ENCODE peak calls at places on chromosome 2, in six cellular contexts. A is H9, L is astrocyte, H is IMR-90, M is PC-3, Z is HCT116. J is an unnamed sample. For H3K4me1, the result is how much of the 10 kb centered on the place peaks cover.

GRCh38 chr2:210861038-210861665 is 304.8 kb downstream of the CPS1 start:
- DNase-seq in H (no peak), A (no peak), M (no peak), Z (no peak), L (no peak), J (no peak)

GRCh38 chr2:54573532-54573915 is 117.4 kb downstream of the SPTBN1 start:
- DNase-seq in H (no peak), M (no peak), A (no peak), Z (no peak), L (no peak), J (no peak)

GRCh38 chr2:155382781-155383180 is 684.3 kb downstream of the KCNJ3 start:
- DNase-seq in L (no peak), M (no peak), H (no peak), A (no peak), Z (no peak), J (no peak)

GRCh38 chr2:58448845-58449244 is 207.7 kb upstream of the FANCL start:
- DNase-seq in Z (no peak), A (no peak), M (no peak), L (no peak), H (no peak), J (no peak)

GRCh38 chr2:241011296-241011600 is 12.8 kb downstream of the SNED1 start:
- DNase-seq in L (no peak), Z (no peak), H (no peak), A (peak), M (no peak), J (peak)

GRCh38 chr2:29009711-29010677 is 28.9 kb downstream of the TOGARAM2 start:
- DNase-seq in L (no peak), H (no peak), M (no peak), A (no peak), Z (no peak), J (peak)

GRCh38 chr2:196925768-196926561 is 542 bp downstream of the PGAP1 start:
- DNase-seq in A (peak), Z (no peak), H (peak), L (peak), M (peak), J (peak)

GRCh38 chr2:101399001-101399794 is 11.9 kb upstream of the CREG2 start:
- DNase-seq in M (no peak), H (no peak), Z (no peak), A (no peak), L (no peak), J (no peak)

GRCh38 chr2:230502593-230502992 is 86.6 kb downstream of the SP100 start:
- DNase-seq in H (no peak), L (no peak), M (no peak), A (no peak), Z (no peak), J (no peak)

GRCh38 chr2:14420851-14421250 is 211.7 kb upstream of the LRATD1 start:
- DNase-seq in A (no peak), M (peak), L (peak), Z (no peak), H (peak), J (no peak)

GRCh38 chr2:68594041-68594440 is 49.3 kb upstream of the PROKR1 start:
- DNase-seq in M (no peak), H (no peak), Z (no peak), L (no peak), A (no peak), J (no peak)

GRCh38 chr2:16329421-16329820 is 336.2 kb downstream of the CYRIA start:
- DNase-seq in H (no peak), A (no peak), L (no peak), Z (no peak), M (no peak), J (no peak)

GRCh38 chr2:38246105-38246504 is 131.0 kb downstream of the ATL2 start:
- DNase-seq in L (no peak), A (no peak), H (no peak), M (no peak), Z (no peak), J (no peak)

GRCh38 chr2:206696910-206697309 is 21.3 kb downstream of the DYTN start:
- DNase-seq in L (no peak), H (no peak), Z (no peak), M (no peak), A (no peak), J (no peak)

GRCh38 chr2:206701952-206702630 is 16.1 kb downstream of the DYTN start:
- DNase-seq in Z (no peak), H (no peak), M (no peak), A (no peak), L (no peak), J (no peak)

GRCh38 chr2:206698811-206699210 is 19.4 kb downstream of the DYTN start:
- DNase-seq in H (no peak), A (no peak), Z (no peak), M (no peak), L (no peak), J (no peak)

GRCh38 chr2:206700141-206700540 is 18.1 kb downstream of the DYTN start:
- DNase-seq in H (no peak), A (no peak), Z (no peak), M (no peak), L (peak), J (no peak)
- H3K4me1 ChIP-seq in H (under half), A (under half), Z (under half), M (under half), L (under half), J (under half)

DNA sequence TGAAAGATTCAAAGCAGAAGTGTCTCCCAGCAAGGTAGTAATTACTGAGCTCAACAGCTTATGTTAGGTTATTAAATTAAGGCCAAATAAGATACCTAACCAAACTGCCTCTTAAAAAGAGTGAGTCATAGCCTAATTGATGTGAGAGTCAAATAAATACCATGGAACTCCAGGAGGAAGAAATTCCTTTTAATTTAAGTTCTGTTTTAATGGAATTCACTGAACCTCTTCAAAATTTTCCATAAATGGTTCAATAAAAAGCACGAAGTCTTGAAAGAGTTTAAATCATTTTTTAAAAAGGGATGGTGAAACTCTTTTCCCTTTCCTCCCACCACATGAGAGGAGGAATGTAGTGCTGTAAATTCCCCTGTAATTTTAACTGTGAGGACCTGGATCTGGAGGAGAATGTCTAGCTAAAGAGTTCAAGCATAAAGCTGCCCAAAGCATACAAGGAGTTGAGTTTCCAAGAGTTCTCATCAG is 180.8 kb upstream of the MMADHC start:
- DNase-seq in Z (no peak), A (no peak), H (peak), M (peak), L (peak), J (no peak)
- H3K9ac ChIP-seq in Z (no peak), A (no peak), H (no peak), M (no peak), L (peak), J (no peak)

DNA sequence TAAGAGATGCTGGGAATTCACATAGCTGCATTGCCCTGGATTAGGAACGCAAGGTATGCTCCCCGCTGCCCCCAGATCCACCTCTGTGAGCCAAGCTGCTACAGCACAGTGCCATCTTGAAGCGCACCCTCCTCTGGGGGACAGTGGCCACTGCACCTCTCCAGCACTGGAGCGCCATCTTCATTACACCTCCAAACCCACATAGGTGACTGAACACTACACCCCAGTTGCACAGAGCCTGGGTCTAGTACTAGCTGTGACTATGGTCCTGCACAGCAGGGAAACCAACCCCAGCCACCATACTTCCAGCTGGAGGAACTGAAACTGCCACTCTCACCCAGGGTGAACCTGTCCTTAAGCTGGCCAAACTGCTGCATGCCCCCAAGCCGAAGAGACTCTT is 84.6 kb downstream of the TMEM237 start:
- DNase-seq in H (no peak), Z (no peak), M (no peak), L (no peak), A (peak), J (no peak)
- TF ChIP-seq CTCF in H (no peak), Z (no peak), M (no peak), L (no peak), A (peak), J (no peak)

GRCh38 chr2:150522269-150522668 is 34.8 kb upstream of the RND3 start:
- DNase-seq in M (no peak), Z (no peak), A (no peak), H (no peak), L (peak), J (no peak)

GRCh38 chr2:150513647-150514046 is 26.2 kb upstream of the RND3 start:
- DNase-seq in L (peak), A (no peak), Z (no peak), H (peak), M (peak), J (no peak)

GRCh38 chr2:150520088-150520487 is 32.6 kb upstream of the RND3 start:
- DNase-seq in H (no peak), A (no peak), Z (no peak), M (no peak), L (no peak), J (no peak)

GRCh38 chr2:150520887-150521664 is 33.6 kb upstream of the RND3 start:
- DNase-seq in Z (no peak), L (peak), M (peak), A (no peak), H (peak), J (no peak)

DNA sequence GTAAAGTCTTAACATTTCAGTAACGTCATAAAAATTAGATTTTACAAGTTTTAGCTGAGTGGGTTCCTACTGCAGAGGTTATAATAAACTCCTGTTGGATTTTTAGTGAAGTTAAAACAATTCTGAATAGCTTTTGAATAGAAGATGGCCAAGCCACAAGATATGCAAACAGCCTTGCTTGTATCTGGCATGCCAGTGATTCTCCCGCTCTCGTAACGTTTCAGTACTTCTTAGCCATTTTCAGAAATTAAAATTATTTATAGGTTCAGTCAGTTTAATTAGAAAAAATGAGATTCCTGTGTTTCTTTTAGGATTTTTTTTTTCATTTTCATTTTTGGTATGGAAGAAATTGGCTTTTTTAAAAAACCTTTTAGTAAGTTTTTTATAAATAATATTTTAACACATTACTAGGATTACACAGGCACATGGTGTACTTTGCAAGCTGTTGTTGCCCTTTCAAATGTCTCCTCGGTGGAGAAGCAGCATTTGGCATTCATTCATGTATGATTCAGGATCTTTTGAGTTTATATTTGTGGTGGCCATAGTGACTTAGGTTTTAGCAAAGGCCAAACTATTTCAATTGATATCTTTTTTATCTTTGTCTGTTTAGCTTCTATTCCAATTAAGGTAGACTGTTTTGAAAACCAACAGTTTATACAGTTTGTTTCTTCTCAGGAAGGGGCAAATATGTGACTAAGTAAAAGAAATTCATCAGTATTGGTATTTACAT is 30.6 kb upstream of the RND3 start:
- DNase-seq in M (peak), A (no peak), H (peak), L (peak), Z (no peak), J (no peak)
- H3K4me1 ChIP-seq in M (under half), A (under half), H (under half), L (under half), Z (under half), J (under half)

GRCh38 chr2:160582481-160583161 is 89.0 kb upstream of the RBMS1 start:
- DNase-seq in L (peak), M (peak), Z (no peak), H (peak), A (no peak), J (no peak)
- H3K9ac ChIP-seq in L (peak), M (no peak), Z (no peak), H (peak), A (no peak), J (no peak)